ENCODE peak calls at places on chromosomes 13 and 19, in five cellular contexts. K, B, L, N and A are unnamed samples.

GRCh38 chr13:41842029-41842428 is 118.9 kb downstream of the VWA8 start:
- DNase-seq in K (no peak), B (no peak), L (no peak), N (no peak), A (no peak)

GRCh38 chr13:94335786-94336357 is 143.6 kb downstream of the DCT start:
- DNase-seq in K (no peak), B (no peak), L (no peak), N (no peak), A (no peak)

GRCh38 chr19:38692458-38693379 is 45.3 kb downstream of the ACTN4 start:
- DNase-seq in K (no peak), B (no peak), L (peak), N (no peak), A (no peak)

GRCh38 chr19:29239220-29239776 is 26.3 kb upstream of the UQCRFS1 start:
- DNase-seq in K (no peak), B (no peak), L (no peak), N (no peak), A (peak)

GRCh38 chr19:35194022-35194984 is 34.2 kb downstream of the FAM187B start:
- DNase-seq in K (no peak), B (no peak), L (no peak), N (no peak), A (no peak)

GRCh38 chr19:11382898-11383705 is 1.0 kb downstream of the EPOR start:
- DNase-seq in K (no peak), B (no peak), L (peak), N (no peak), A (peak)

GRCh38 chr19:24078688-24079087 is 8.3 kb upstream of the ZNF254 start:
- DNase-seq in K (no peak), B (no peak), L (peak), N (no peak), A (no peak)

GRCh38 chr13:24723206-24723605 is 40.8 kb upstream of the RNF17 start:
- DNase-seq in K (no peak), B (no peak), L (no peak), N (no peak), A (no peak)

GRCh38 chr13:29767006-29767405 is 83.4 kb downstream of the UBL3 start:
- DNase-seq in K (no peak), B (no peak), L (no peak), N (no peak), A (no peak)

GRCh38 chr19:7263521-7263920 is 30.7 kb downstream of the INSR start:
- DNase-seq in K (no peak), B (no peak), L (no peak), N (no peak), A (no peak)